ENCODE peak calls at places on chromosomes 13 and 19, in eight cellular contexts. L is fibroblast of the conjunctiva; G is activated CD4-positive, CD25-positive, alpha-beta regulatory T cell treated with anti-CD3 and anti-CD28 coated beads, Interleukin-2, amount 50 U/mL, for 72 hours; I is foreskin fibroblast; B is T47D; C is type B pancreatic cell; J is activated T-cell treated with anti-CD3 and anti-CD28 coated beads, Interleukin-2, amount 50 U/mL, for 24 hours; F is ascending aorta. D is an unnamed sample.

GRCh38 chr19:49911381-49912145 is 14.9 kb upstream of the IL4I1 start:
- DNase-seq in L (no peak), C (no peak), F (no peak), G (no peak), J (peak; percentile 57), I (no peak), B (no peak), D (no peak)

GRCh38 chr13:75455962-75456361 is 26.0 kb downstream of the TBC1D4 start:
- DNase-seq in J (no peak), G (no peak), B (no peak), L (no peak), I (no peak), C (no peak), F (no peak), D (no peak)

GRCh38 chr13:23980160-23980551 is 82.9 kb upstream of the C1QTNF9B start:
- DNase-seq in J (peak; percentile 89), L (peak; percentile 51), I (peak; percentile 84), B (peak; percentile 42), C (peak; percentile 84), G (peak; percentile 79), F (peak; percentile 89), D (no peak)

GRCh38 chr19:39325778-39326680 is 5.4 kb upstream of the LRFN1 start:
- DNase-seq in C (no peak), I (no peak), B (peak; percentile 38), L (no peak), G (no peak), J (no peak), F (no peak), D (no peak)

GRCh38 chr19:39127812-39128510 is 2.4 kb downstream of the PAK4 start:
- DNase-seq in L (no peak), C (no peak), B (peak; percentile 65), J (no peak), F (no peak), G (no peak), I (no peak), D (no peak)

GRCh38 chr13:112954488-112955270 is 14.3 kb upstream of the MCF2L start:
- DNase-seq in I (no peak), C (no peak), L (no peak), G (no peak), B (no peak), J (no peak), F (no peak), D (no peak)

GRCh38 chr13:114124921-114125320 is 7.5 kb downstream of the RASA3 start:
- DNase-seq in I (peak; percentile 84), C (no peak), F (peak; percentile 56), G (no peak), J (peak; percentile 72), L (no peak), B (no peak), D (no peak)

GRCh38 chr19:18478545-18479311 is 40.8 kb upstream of the ISYNA1 start:
- DNase-seq in B (peak; percentile 55), G (peak; percentile 68), I (peak; percentile 86), J (peak; percentile 71), C (no peak), F (peak; percentile 93), L (peak; percentile 56), D (peak; percentile 77)

GRCh38 chr13:99868767-99869166 is 102.8 kb downstream of the ZIC5 start:
- DNase-seq in I (no peak), J (no peak), L (no peak), G (no peak), C (no peak), B (no peak), F (no peak), D (no peak)

GRCh38 chr13:89281331-89281730 is 1610.2 kb downstream of the SLITRK5 start:
- DNase-seq in B (no peak), G (no peak), C (no peak), J (no peak), I (no peak), F (no peak), L (no peak), D (no peak)

GRCh38 chr19:35120492-35120891 is 4.9 kb downstream of the FXYD3 start:
- DNase-seq in I (peak; percentile 69), F (no peak), L (peak; percentile 80), C (no peak), B (no peak), J (no peak), G (no peak), D (peak; percentile 90)

GRCh38 chr19:7868326-7868670 is 5.9 kb downstream of the PRR36 start:
- DNase-seq in C (no peak), G (no peak), L (no peak), I (no peak), J (no peak), B (no peak), F (no peak), D (no peak)

GRCh38 chr19:307111-307531 is 15.9 kb upstream of the PLPP2 start:
- DNase-seq in J (no peak), F (no peak), G (no peak), B (no peak), C (no peak), L (no peak), I (no peak), D (no peak)

GRCh38 chr13:28735481-28736029 is 16.8 kb upstream of the SLC46A3 start:
- DNase-seq in I (no peak), G (no peak), L (no peak), B (no peak), F (no peak), J (no peak), C (no peak), D (no peak)

GRCh38 chr19:54154603-54155345 is 4.7 kb downstream of the LENG1 start:
- DNase-seq in L (no peak), C (no peak), F (no peak), B (no peak), G (no peak), I (peak; percentile 54), J (peak; percentile 49), D (no peak)

GRCh38 chr13:73876323-73876722 is 257.9 kb downstream of the KLF12 start:
- DNase-seq in I (no peak), B (no peak), C (no peak), L (no peak), J (no peak), G (no peak), F (no peak), D (no peak)

GRCh38 chr19:3343619-3344502 is 22.5 kb upstream of the NFIC start:
- DNase-seq in I (peak; percentile 92), L (peak; percentile 72), B (peak; percentile 96), J (peak; percentile 55), G (peak; percentile 57), F (peak; percentile 95), C (no peak), D (no peak)

GRCh38 chr13:111595276-111595675 is 274.8 kb downstream of the TEX29 start:
- DNase-seq in J (no peak), L (no peak), B (no peak), I (no peak), F (no peak), C (no peak), G (no peak), D (no peak)

GRCh38 chr13:99856021-99856420 is 115.5 kb downstream of the ZIC5 start:
- DNase-seq in G (no peak), L (no peak), C (no peak), F (no peak), B (peak; percentile 41), J (no peak), I (no peak), D (no peak)

GRCh38 chr19:51469162-51469561 is 9.2 kb upstream of the CEACAM18 start:
- DNase-seq in L (no peak), I (no peak), B (no peak), C (no peak), F (peak; percentile 51), G (no peak), J (peak; percentile 22), D (no peak)

GRCh38 chr13:109785892-109786450 is 412 bp downstream of the IRS2 start:
- DNase-seq in J (no peak), G (no peak), C (no peak), F (no peak), I (no peak), B (no peak), L (no peak), D (no peak)

GRCh38 chr19:13717194-13717643 is 47.1 kb upstream of the MRI1 start:
- DNase-seq in L (no peak), C (no peak), F (no peak), I (no peak), B (no peak), J (no peak), G (no peak), D (no peak)

GRCh38 chr13:113887700-113888201 is 23.9 kb upstream of the GAS6 start:
- DNase-seq in G (no peak), B (no peak), F (no peak), J (no peak), I (no peak), C (no peak), L (no peak), D (no peak)

GRCh38 chr19:17948967-17949930 is 16.4 kb downstream of the CCDC124 start:
- DNase-seq in G (no peak), J (peak; percentile 46), L (no peak), F (no peak), B (no peak), I (no peak), C (no peak), D (no peak)

GRCh38 chr13:53200498-53201453 is 172.2 kb downstream of the OLFM4 start:
- DNase-seq in F (no peak), C (peak; percentile 86), J (no peak), B (no peak), L (peak; percentile 2), G (no peak), I (no peak), D (no peak)

GRCh38 chr13:36125841-36126240 is 5.3 kb downstream of the DCLK1 start:
- DNase-seq in G (no peak), C (no peak), L (no peak), I (no peak), J (no peak), B (no peak), F (no peak), D (no peak)

GRCh38 chr13:40084934-40085333 is 429.5 kb downstream of the COG6 start:
- DNase-seq in G (no peak), C (no peak), F (no peak), I (no peak), J (no peak), L (no peak), B (no peak), D (no peak)

GRCh38 chr13:111531505-111531904 is 211.1 kb downstream of the TEX29 start:
- DNase-seq in J (no peak), C (no peak), G (no peak), I (no peak), B (peak; percentile 34), L (peak; percentile 0), F (no peak), D (no peak)

GRCh38 chr13:110574161-110574560 is 12.6 kb upstream of the RAB20 start:
- DNase-seq in G (no peak), I (no peak), F (no peak), J (no peak), B (no peak), C (no peak), L (no peak), D (no peak)

GRCh38 chr19:1862424-1863307 is 713 bp downstream of the KLF16 start:
- DNase-seq in F (no peak), B (no peak), I (no peak), L (no peak), C (no peak), J (peak; percentile 79), G (peak; percentile 68), D (no peak)

GRCh38 chr13:114319441-114319871 is 5.2 kb downstream of the CHAMP1 start:
- DNase-seq in B (peak; percentile 22), G (no peak), J (no peak), F (no peak), C (no peak), L (peak; percentile 49), I (peak; percentile 85), D (peak; percentile 85)